ENCODE peak calls at places on chromosomes 12 and 14, in six cellular contexts. L is lower lobe of right lung, Y is cardiac fibroblast, X is tibial artery, H is HFF-Myc, B is cardiac muscle cell. C is an unnamed sample.
A peak's percentile ranks its signal among the peaks of the same experiment; 100 is the strongest.

GRCh38 chr14:65100905-65101541 is 1.3 kb downstream of the MAX start:
- DNase-seq in Y (no peak), L (no peak), H (no peak), X (no peak), B (no peak), C (peak; percentile 13)

GRCh38 chr14:22386924-22387775 is 201.9 kb downstream of the DAD1 start:
- DNase-seq in X (peak; percentile 60), L (peak; percentile 50), Y (peak; percentile 83), H (peak; percentile 70), B (peak; percentile 88), C (peak; percentile 87)

GRCh38 chr12:98533723-98534251 is 18.4 kb downstream of the TMPO start:
- DNase-seq in Y (peak; percentile 54), L (no peak), H (no peak), X (no peak), B (peak; percentile 17), C (peak; percentile 72)

GRCh38 chr12:132502149-132502881 is 12.4 kb downstream of the FBRSL1 start:
- DNase-seq in X (no peak), H (no peak), B (no peak), L (no peak), Y (no peak), C (no peak)

GRCh38 chr12:132500137-132500855 is 10.3 kb downstream of the FBRSL1 start:
- DNase-seq in B (no peak), X (no peak), H (no peak), L (no peak), Y (no peak), C (no peak)

GRCh38 chr14:59664741-59665140 is 88.1 kb upstream of the CCDC175 start:
- DNase-seq in B (no peak), L (no peak), X (no peak), Y (no peak), H (peak; percentile 2), C (no peak)

GRCh38 chr14:93012516-93013367 is 89.8 kb downstream of the CHGA start:
- DNase-seq in H (no peak), X (peak; percentile 42), Y (no peak), L (no peak), B (no peak), C (peak; percentile 54)

GRCh38 chr14:102227184-102227964 is 77.6 kb downstream of the MOK start:
- DNase-seq in H (no peak), B (no peak), Y (no peak), X (no peak), L (no peak), C (no peak)

GRCh38 chr12:79706676-79707075 is 15.9 kb upstream of the PAWR start:
- DNase-seq in H (no peak), L (no peak), X (no peak), B (no peak), Y (no peak), C (no peak)

GRCh38 chr14:70887207-70888150 is 19.8 kb upstream of the PCNX1 start:
- DNase-seq in B (no peak), L (no peak), H (no peak), X (no peak), Y (peak; percentile 21), C (peak; percentile 95)

GRCh38 chr12:92396647-92397258 is 251.1 kb upstream of the BTG1 start:
- DNase-seq in X (no peak), B (no peak), L (no peak), Y (peak; percentile 14), H (peak; percentile 10), C (peak; percentile 65)

GRCh38 chr12:130849561-130850417 is 10.7 kb upstream of the STX2 start:
- DNase-seq in X (no peak), H (no peak), B (no peak), Y (no peak), L (no peak), C (no peak)

GRCh38 chr14:71395151-71395604 is 487.9 kb downstream of the PCNX1 start:
- DNase-seq in H (no peak), L (no peak), X (no peak), B (no peak), Y (peak; percentile 33), C (peak; percentile 47)

GRCh38 chr14:78705989-78706388 is 535.8 kb downstream of the NRXN3 start:
- DNase-seq in H (no peak), L (no peak), X (no peak), B (no peak), Y (no peak), C (no peak)

GRCh38 chr12:107655281-107656065 is 30.1 kb upstream of the PWP1 start:
- DNase-seq in H (peak; percentile 14), X (no peak), L (no peak), Y (no peak), B (no peak), C (no peak)

GRCh38 chr14:22664261-22664660 is 20.1 kb upstream of the OR6J1 start:
- DNase-seq in X (no peak), B (no peak), Y (no peak), L (no peak), H (no peak), C (peak; percentile 50)

GRCh38 chr14:99671230-99672224 is 12.6 kb upstream of the CYP46A1 start:
- DNase-seq in H (no peak), X (no peak), B (no peak), L (peak; percentile 6), Y (no peak), C (no peak)

GRCh38 chr12:70059373-70059772 is 183.9 kb upstream of the CNOT2 start:
- DNase-seq in B (no peak), X (no peak), L (no peak), H (no peak), Y (no peak), C (no peak)

GRCh38 chr12:56362130-56363059 is at the start of gene APOF:
- DNase-seq in B (no peak), Y (no peak), X (no peak), L (no peak), H (no peak), C (no peak)

GRCh38 chr12:56993346-56993745 is 13.0 kb downstream of the ZBTB39 start:
- DNase-seq in B (no peak), Y (no peak), H (no peak), X (no peak), L (no peak), C (no peak)

GRCh38 chr14:22883191-22883976 is at the start of gene REM2:
- DNase-seq in Y (no peak), X (no peak), L (no peak), B (peak; percentile 28), H (no peak), C (no peak)

GRCh38 chr12:13093191-13093849 is 10.1 kb downstream of the GSG1 start:
- DNase-seq in Y (no peak), L (no peak), B (no peak), X (no peak), H (no peak), C (no peak)

GRCh38 chr12:85390281-85390680 is 110.3 kb downstream of the ALX1 start:
- DNase-seq in H (no peak), L (no peak), B (no peak), Y (no peak), X (no peak), C (no peak)

GRCh38 chr12:117384735-117385134 is 23.3 kb upstream of the NOS1 start:
- DNase-seq in B (no peak), Y (no peak), X (no peak), H (no peak), L (no peak), C (no peak)

GRCh38 chr12:125149160-125150108 is 84.2 kb downstream of the AACS start:
- DNase-seq in Y (no peak), L (no peak), B (no peak), H (no peak), X (no peak), C (no peak)
- H3K4me3 ChIP-seq in Y (no peak overlapping the region), L (no peak overlapping the region), B (no peak overlapping the region), H (no peak overlapping the region), X (no peak overlapping the region), C (no peak overlapping the region)

GRCh38 chr12:52715416-52715815 is 12.1 kb upstream of the KRT77 start:
- DNase-seq in Y (no peak), B (no peak), L (peak; percentile 52), X (no peak), H (no peak), C (no peak)
- TF ChIP-seq CTCF in Y (no peak), B (no peak), L (peak; percentile 24), X (no peak), H (no peak), C (no peak)

GRCh38 chr12:124569375-124570148 is 2.1 kb upstream of the NCOR2 start:
- DNase-seq in L (no peak), Y (no peak), H (no peak), B (no peak), X (no peak), C (peak; percentile 30)

GRCh38 chr12:124567673-124568373 is 411 bp upstream of the NCOR2 start:
- DNase-seq in Y (peak; percentile 99), X (peak; percentile 94), L (peak; percentile 97), B (peak; percentile 89), H (peak; percentile 69), C (peak; percentile 98)

GRCh38 chr12:124567035-124567672 is at the start of gene NCOR2:
- DNase-seq in X (no peak), H (no peak), L (no peak), Y (no peak), B (peak; percentile 56), C (peak; percentile 31)

GRCh38 chr12:124570810-124571209 is 3.4 kb upstream of the NCOR2 start:
- DNase-seq in Y (no peak), L (no peak), H (no peak), B (no peak), X (no peak), C (no peak)

DNA sequence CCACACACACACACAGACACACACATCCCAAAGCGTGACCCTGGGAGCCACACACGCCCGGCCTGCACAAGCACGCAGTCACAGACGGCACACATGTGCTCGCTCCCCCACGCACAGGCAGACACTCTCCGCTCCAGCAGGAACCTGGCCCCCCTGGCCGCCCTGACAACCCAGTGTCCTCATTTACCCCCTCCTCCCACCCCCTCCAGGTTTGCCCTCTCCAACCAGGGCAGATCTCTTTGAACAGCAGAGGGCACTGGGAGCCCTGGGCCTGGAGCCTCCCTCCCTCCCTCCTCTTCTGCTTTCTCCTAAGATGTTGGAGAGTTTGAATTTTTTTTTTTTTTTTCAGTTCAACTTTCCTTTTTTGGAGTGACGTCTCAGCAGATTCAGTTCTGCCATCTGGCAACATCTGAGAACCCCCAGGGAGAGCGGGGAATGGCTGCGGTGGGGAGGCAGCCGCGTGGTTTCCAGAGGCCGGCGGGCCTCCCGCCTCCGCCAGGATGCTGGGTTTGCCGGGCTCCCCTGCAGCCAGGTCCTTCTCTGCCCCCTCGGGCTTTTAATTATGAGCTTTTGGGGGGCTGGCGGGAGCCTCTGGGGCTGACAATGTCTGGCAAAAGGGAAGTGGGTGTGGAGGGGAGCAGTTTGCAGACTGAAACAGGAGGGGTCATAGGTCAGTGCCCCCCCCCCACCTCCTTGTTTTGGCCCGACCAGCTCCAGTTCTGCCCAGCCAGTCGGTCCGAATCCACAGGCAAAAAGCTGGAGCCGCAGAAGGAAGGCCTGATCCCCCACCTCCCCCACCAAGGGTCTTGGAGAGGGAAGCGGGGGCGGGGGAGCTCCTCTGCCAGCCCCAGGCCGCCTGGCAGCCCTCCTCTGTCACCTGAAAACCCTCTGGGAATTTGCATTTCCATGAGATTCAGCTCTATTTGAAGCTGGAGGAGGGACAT is 1.3 kb upstream of the NCOR2 start:
- DNase-seq in L (peak; percentile 80), X (peak; percentile 86), Y (peak; percentile 97), B (peak; percentile 27), H (peak; percentile 87), C (peak; percentile 98)
- H3K4me3 ChIP-seq in L (peak overlapping the region; percentile 55), X (peak overlapping the region; percentile 88), Y (no peak overlapping the region), B (no peak overlapping the region), H (no peak overlapping the region), C (no peak overlapping the region)

DNA sequence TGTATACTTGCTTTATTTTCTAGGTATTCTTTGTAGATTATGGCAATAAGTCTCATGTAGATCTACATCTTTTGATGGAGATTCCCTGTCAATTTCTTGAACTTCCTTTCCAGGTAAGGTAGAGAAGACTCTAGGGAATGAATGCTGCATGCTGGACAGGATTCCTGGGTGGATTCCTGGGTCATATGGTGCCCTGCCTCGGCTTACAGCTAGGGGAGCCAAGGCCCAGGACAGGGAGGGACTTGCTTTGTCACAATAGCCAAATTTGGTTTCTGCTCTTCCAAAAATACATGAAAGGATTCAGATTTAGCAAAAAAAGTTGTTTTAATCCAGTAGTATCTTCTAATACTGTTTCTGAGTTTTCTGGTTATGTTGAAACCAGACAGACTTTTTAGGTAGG is 59.5 kb upstream of the ASPG start:
- DNase-seq in Y (no peak), H (no peak), X (no peak), L (no peak), B (no peak), C (no peak)
- TF ChIP-seq CTCF in Y (no peak), H (no peak), X (no peak), L (no peak), B (no peak), C (peak; percentile 11)

C was measured in choroid plexus epithelial cell.